ENCODE peak calls at places on chromosomes 16 and 17, in seven cellular contexts. I is HEK293T; V is natural killer cell; G is Kasumi-1; U is stimulated activated naive B cell treated with anti-CD40 and anti-IgM and Interleukin-4, amounts not matched to agents 10 μg/mL and 1 μg/mL and 100 μg/mL, for 72 hours; C is T-cell; A is ecto neural progenitor cell. E is an unnamed sample.

GRCh38 chr16:87145181-87146176 is 171.7 kb downstream of the C16orf95 start:
- DNase-seq in I (no peak), V (no peak), G (peak), U (no peak), C (no peak), A (no peak), E (peak)

GRCh38 chr16:87570938-87571867 is 31.1 kb upstream of the JPH3 start:
- DNase-seq in I (peak), V (no peak), G (no peak), U (no peak), C (no peak), A (no peak), E (peak)

GRCh38 chr17:21705021-21705601 is 12.8 kb downstream of the KCNJ18 start:
- DNase-seq in I (no peak), V (no peak), G (no peak), U (no peak), C (no peak), A (no peak), E (no peak)

GRCh38 chr16:80723091-80723490 is 81.3 kb downstream of the CDYL2 start:
- DNase-seq in I (no peak), V (no peak), G (no peak), U (no peak), C (no peak), A (peak), E (no peak)

GRCh38 chr17:51119415-51120356 is 982 bp downstream of the SPAG9 start:
- DNase-seq in I (peak), V (peak), G (peak), U (peak), C (peak), A (peak), E (no peak)

GRCh38 chr17:9021985-9022552 is 759 bp downstream of the NTN1 start:
- DNase-seq in I (peak), V (no peak), G (peak), U (no peak), C (no peak), A (peak), E (peak)

GRCh38 chr17:4711671-4712111 is 1.3 kb downstream of the ARRB2 start:
- DNase-seq in I (no peak), V (no peak), G (peak), U (no peak), C (no peak), A (no peak), E (peak)

GRCh38 chr17:38454528-38454927 is 26.3 kb downstream of the ARHGAP23 start:
- DNase-seq in I (no peak), V (no peak), G (no peak), U (no peak), C (no peak), A (peak), E (no peak)

E was measured in left lobe of liver.